ENCODE peak calls at places on chromosomes 7 and 10, in four cellular contexts. V is COR-L47, F is DMS153, W is fibroblast of lung. L is an unnamed sample.

GRCh38 chr10:4041531-4042096 is 256.6 kb upstream of the KLF6 start:
- DNase-seq in W (no peak), V (no peak), F (no peak), L (no peak)

GRCh38 chr10:5951167-5951711 is 26.1 kb downstream of the IL15RA start:
- DNase-seq in F (no peak), V (no peak), W (peak), L (no peak)

GRCh38 chr10:78044179-78044578 is 10.5 kb downstream of the RPS24 start:
- DNase-seq in W (no peak), F (no peak), V (no peak), L (no peak)

GRCh38 chr10:107232013-107232412 is 67.5 kb upstream of the SORCS1 start:
- DNase-seq in W (no peak), V (no peak), F (no peak), L (no peak)

GRCh38 chr10:53997953-53998352 is 803.1 kb downstream of the PCDH15 start:
- DNase-seq in W (peak), V (no peak), F (peak), L (no peak)

GRCh38 chr7:107582906-107583305 is 2.9 kb downstream of the BCAP29 start:
- DNase-seq in F (no peak), V (no peak), W (no peak), L (no peak)

GRCh38 chr7:111735661-111736323 is 173.5 kb upstream of the IMMP2L start:
- DNase-seq in V (peak), W (peak), F (peak), L (no peak)

GRCh38 chr7:27199820-27200760 is at the start of gene HOXA13:
- DNase-seq in F (peak), W (no peak), V (peak), L (no peak)

GRCh38 chr7:7136423-7136822 is 45.9 kb upstream of the C1GALT1 start:
- DNase-seq in F (peak), W (peak), V (no peak), L (no peak)

GRCh38 chr7:157567666-157568065 is 230.9 kb downstream of the DNAJB6 start:
- DNase-seq in F (no peak), W (no peak), V (no peak), L (no peak)

GRCh38 chr7:85554294-85554877 is 367.5 kb upstream of the SEMA3D start:
- DNase-seq in V (peak), W (peak), F (peak), L (peak)

GRCh38 chr7:95411036-95411435 is 14.9 kb upstream of the PON3 start:
- DNase-seq in W (no peak), V (no peak), F (no peak), L (no peak)

GRCh38 chr10:73168486-73168844 is 546 bp downstream of the FAM149B1 start:
- DNase-seq in V (no peak), W (no peak), F (no peak), L (no peak)

GRCh38 chr10:48599830-48600134 is 5.1 kb downstream of the ARHGAP22 start:
- DNase-seq in V (no peak), W (no peak), F (peak), L (no peak)

GRCh38 chr10:31129880-31130405 is 98.3 kb upstream of the ZNF438 start:
- DNase-seq in W (no peak), F (no peak), V (no peak), L (no peak)